ENCODE peak calls at places on chromosomes 3 and 15, in five cellular contexts. W, N, X, R and O are unnamed samples.

GRCh38 chr3:172119266-172119957 is 80.0 kb downstream of the FNDC3B start:
- DNase-seq in W (no peak), N (no peak), X (no peak), R (no peak), O (no peak)

GRCh38 chr3:151107177-151107576 is 21.7 kb downstream of the MED12L start:
- DNase-seq in W (no peak), N (no peak), X (no peak), R (no peak), O (no peak)

GRCh38 chr15:74793135-74794028 is 11.5 kb downstream of the CSK start:
- DNase-seq in W (peak; percentile 32), N (peak; percentile 59), X (no peak), R (no peak), O (no peak)

GRCh38 chr15:70061086-70061370 is 36.7 kb downstream of the TLE3 start:
- DNase-seq in W (no peak), N (no peak), X (no peak), R (no peak), O (no peak)

GRCh38 chr3:129003578-129004112 is 2.5 kb downstream of the EFCC1 start:
- DNase-seq in W (no peak), N (no peak), X (no peak), R (peak; percentile 64), O (no peak)

GRCh38 chr3:136720091-136720490 is 32.1 kb downstream of the STAG1 start:
- DNase-seq in W (no peak), N (no peak), X (no peak), R (no peak), O (no peak)

GRCh38 chr15:47987908-47988532 is 132.8 kb upstream of the SLC24A5 start:
- DNase-seq in W (peak; percentile 71), N (no peak), X (no peak), R (peak; percentile 35), O (peak; percentile 48)

GRCh38 chr3:110881069-110881468 is 190.5 kb upstream of the NECTIN3 start:
- DNase-seq in W (peak; percentile 72), N (peak; percentile 87), X (peak; percentile 92), R (peak; percentile 40), O (no peak)

GRCh38 chr3:4741404-4742307 is 237.6 kb upstream of the BHLHE40 start:
- DNase-seq in W (peak; percentile 99), N (peak; percentile 83), X (peak; percentile 72), R (no peak), O (no peak)

GRCh38 chr3:126156468-126156867 is 23.9 kb downstream of the ALDH1L1 start:
- DNase-seq in W (no peak), N (no peak), X (peak; percentile 64), R (no peak), O (peak; percentile 23)

GRCh38 chr3:194245474-194245873 is 105.7 kb downstream of the CPN2 start:
- DNase-seq in W (no peak), N (no peak), X (no peak), R (no peak), O (no peak)

GRCh38 chr15:51004103-51004536 is 90.6 kb downstream of the TNFAIP8L3 start:
- DNase-seq in W (peak; percentile 4), N (no peak), X (no peak), R (no peak), O (no peak)

GRCh38 chr3:44530957-44531356 is 24.0 kb upstream of the ZKSCAN7 start:
- DNase-seq in W (no peak), N (no peak), X (no peak), R (no peak), O (no peak)

GRCh38 chr3:42236611-42237010 is 29.4 kb downstream of the CCK start:
- DNase-seq in W (no peak), N (no peak), X (no peak), R (no peak), O (no peak)

GRCh38 chr15:71448688-71449114 is 333.4 kb downstream of the THSD4 start:
- DNase-seq in W (peak; percentile 74), N (no peak), X (no peak), R (peak; percentile 59), O (peak; percentile 44)
- TF ChIP-seq CTCF in W (peak; percentile 88), N (peak; percentile 87), X (peak; percentile 90), R (peak; percentile 83), O (peak; percentile 79)

GRCh38 chr15:59160880-59161593 is 45.6 kb upstream of the LDHAL6B start:
- DNase-seq in W (no peak), N (no peak), X (no peak), R (peak; percentile 68), O (no peak)
- TF ChIP-seq CTCF in W (peak; percentile 64), N (no peak), X (peak; percentile 11), R (peak; percentile 89), O (peak; percentile 39)

DNA sequence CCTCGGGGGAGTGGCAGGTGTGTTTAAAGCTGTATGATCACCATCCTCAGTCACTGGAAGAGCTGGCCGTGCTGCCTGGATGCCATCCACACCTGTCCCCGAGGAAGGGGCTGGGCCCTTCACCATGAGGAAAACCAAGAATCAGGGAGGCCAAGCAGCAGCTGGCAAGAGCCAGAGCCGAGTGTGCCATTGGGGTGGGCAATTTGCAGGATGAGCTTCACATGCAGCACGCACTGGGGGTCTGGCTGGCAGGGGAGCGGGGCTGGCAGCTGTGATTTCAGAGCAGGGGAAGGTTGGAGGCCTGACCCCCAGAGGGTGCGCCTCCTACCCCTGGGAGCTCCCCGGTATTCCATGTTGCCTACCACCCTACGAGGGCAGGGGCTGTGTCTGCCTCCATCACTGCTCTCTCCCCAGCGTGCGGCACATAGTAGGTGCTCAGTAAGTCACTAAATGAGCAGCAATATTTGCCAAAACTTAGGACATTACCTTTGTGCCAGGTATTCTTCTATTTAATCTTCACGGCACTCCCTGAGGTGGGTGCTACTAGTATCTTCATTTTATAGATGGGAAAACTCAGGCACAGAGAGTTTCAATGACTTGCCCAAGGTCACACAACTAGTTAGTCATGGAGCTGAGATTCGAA is 30.3 kb upstream of the IQSEC1 start:
- DNase-seq in W (no peak), N (no peak), X (peak; percentile 40), R (no peak), O (no peak)
- TF ChIP-seq CTCF in W (no peak), N (no peak), X (no peak), R (no peak), O (no peak)

GRCh38 chr3:188830955-188831354 is 340.8 kb upstream of the TPRG1 start:
- DNase-seq in W (no peak), N (no peak), X (no peak), R (no peak), O (no peak)

GRCh38 chr3:188832146-188832545 is 339.6 kb upstream of the TPRG1 start:
- DNase-seq in W (no peak), N (no peak), X (no peak), R (no peak), O (no peak)

GRCh38 chr3:188829577-188829976 is 342.2 kb upstream of the TPRG1 start:
- DNase-seq in W (no peak), N (no peak), X (no peak), R (no peak), O (no peak)

GRCh38 chr3:188834349-188834748 is 337.4 kb upstream of the TPRG1 start:
- DNase-seq in W (no peak), N (no peak), X (no peak), R (no peak), O (no peak)

GRCh38 chr3:188832961-188833615 is 338.7 kb upstream of the TPRG1 start:
- DNase-seq in W (no peak), N (no peak), X (no peak), R (no peak), O (no peak)
- TF ChIP-seq CTCF in W (no peak), N (no peak), X (no peak), R (no peak), O (no peak)